ENCODE peak calls at places on chromosomes 3 and 15, in four cellular contexts. V, P, K and U are unnamed samples.
A peak's percentile ranks its signal among the peaks of the same experiment; 100 is the strongest.

GRCh38 chr3:147653309-147653923 is 244.3 kb downstream of the ZIC1 start:
- DNase-seq in V (no peak), K (no peak), P (no peak), U (no peak)

GRCh38 chr3:108493862-108494261 is 16.5 kb downstream of the MYH15 start:
- DNase-seq in K (no peak), P (no peak), V (no peak), U (no peak)

GRCh38 chr3:149547954-149548728 is 73.6 kb downstream of the TM4SF4 start:
- DNase-seq in K (no peak), V (peak; percentile 82), P (no peak), U (no peak)

GRCh38 chr15:39581501-39582285 is 814 bp downstream of the THBS1 start:
- DNase-seq in K (no peak), P (peak; percentile 80), V (peak; percentile 83), U (no peak)

GRCh38 chr3:85589145-85589544 is 630.4 kb downstream of the CADM2 start:
- DNase-seq in K (no peak), V (no peak), P (no peak), U (no peak)

GRCh38 chr15:73633991-73634495 is 854 bp upstream of the NPTN start:
- DNase-seq in V (peak; percentile 87), K (no peak), P (no peak), U (no peak)

GRCh38 chr3:49900491-49901153 is 3.1 kb downstream of the MST1R start:
- DNase-seq in P (peak; percentile 91), V (no peak), K (no peak), U (no peak)

GRCh38 chr15:72315706-72316370 is 4.1 kb downstream of the CELF6 start:
- DNase-seq in P (no peak), V (no peak), K (no peak), U (no peak)

GRCh38 chr3:41274944-41275668 is 75.8 kb downstream of the CTNNB1 start:
- DNase-seq in P (no peak), V (no peak), K (no peak), U (no peak)

GRCh38 chr15:69729167-69729748 is 276.6 kb downstream of the RPLP1 start:
- DNase-seq in K (no peak), P (no peak), V (peak; percentile 40), U (peak; percentile 63)

GRCh38 chr3:42608586-42608985 is 8.1 kb downstream of the NKTR start:
- DNase-seq in P (no peak), K (no peak), V (no peak), U (no peak)

GRCh38 chr3:23740517-23741402 is 65.0 kb upstream of the UBE2E1 start:
- DNase-seq in V (peak; percentile 69), K (no peak), P (no peak), U (no peak)

GRCh38 chr3:50254577-50255250 is 14.2 kb upstream of the SEMA3B start:
- DNase-seq in P (peak; percentile 81), V (peak; percentile 51), K (no peak), U (no peak)

GRCh38 chr15:44102675-44103254 is 92.3 kb downstream of the FRMD5 start:
- DNase-seq in P (no peak), V (no peak), K (peak; percentile 17), U (no peak)

GRCh38 chr3:115974940-115975339 is 351.6 kb downstream of the GAP43 start:
- DNase-seq in P (no peak), K (no peak), V (no peak), U (no peak)

GRCh38 chr3:169929830-169930519 is 18.6 kb downstream of the SAMD7 start:
- DNase-seq in V (peak; percentile 8), K (no peak), P (no peak), U (no peak)

GRCh38 chr3:30724863-30725262 is 118.5 kb downstream of the TGFBR2 start:
- DNase-seq in P (no peak), K (no peak), V (no peak), U (no peak)

GRCh38 chr3:171005648-171006047 is 20.9 kb downstream of the SLC2A2 start:
- DNase-seq in P (no peak), V (no peak), K (no peak), U (no peak)

GRCh38 chr3:113441051-113441770 is at the start of gene CFAP44:
- DNase-seq in P (peak; percentile 85), K (peak; percentile 67), V (peak; percentile 91), U (peak; percentile 52)

GRCh38 chr15:25643120-25643519 is 204.3 kb upstream of the UBE3A start:
- DNase-seq in P (no peak), V (peak; percentile 32), K (no peak), U (no peak)

GRCh38 chr3:150761831-150762661 is 923 bp downstream of the SIAH2 start:
- DNase-seq in K (peak; percentile 41), V (peak; percentile 70), P (peak; percentile 71), U (peak; percentile 42)

GRCh38 chr15:46442196-46442595 is 807.4 kb downstream of the SQOR start:
- DNase-seq in K (no peak), V (no peak), P (no peak), U (no peak)

GRCh38 chr15:64191971-64192830 is 29.4 kb upstream of the PPIB start:
- DNase-seq in P (no peak), K (peak; percentile 21), V (no peak), U (no peak)

GRCh38 chr3:71724584-71725278 is 471 bp downstream of the EIF4E3 start:
- DNase-seq in P (peak; percentile 79), V (no peak), K (peak; percentile 24), U (no peak)

GRCh38 chr3:14587733-14588360 is 47.7 kb upstream of the GRIP2 start:
- DNase-seq in V (no peak), K (no peak), P (no peak), U (no peak)

GRCh38 chr15:100328796-100329195 is 13.0 kb downstream of the ADAMTS17 start:
- DNase-seq in P (no peak), V (no peak), K (no peak), U (no peak)

GRCh38 chr3:129448187-129448895 is 8.3 kb downstream of the IFT122 start:
- DNase-seq in P (no peak), V (peak; percentile 58), K (no peak), U (no peak)

GRCh38 chr15:74613953-74614743 is 1.5 kb upstream of the CLK3 start:
- DNase-seq in K (peak; percentile 80), P (no peak), V (peak; percentile 28), U (no peak)

GRCh38 chr15:38648116-38648843 is 83.7 kb upstream of the RASGRP1 start:
- DNase-seq in K (no peak), P (no peak), V (no peak), U (no peak)

GRCh38 chr3:126319701-126320295 is 37.4 kb downstream of the KLF15 start:
- DNase-seq in P (no peak), K (no peak), V (no peak), U (no peak)

GRCh38 chr15:60916674-60917468 is 312.2 kb downstream of the RORA start:
- DNase-seq in P (peak; percentile 89), V (peak; percentile 93), K (peak; percentile 78), U (peak; percentile 88)
- H3K4me1 ChIP-seq in P (peaks cover 23% of the 10 kb centered on the region), V (no peaks in the 10 kb centered on the region), K (peaks cover 5% of the 10 kb centered on the region), U (peaks cover 12% of the 10 kb centered on the region)

GRCh38 chr3:28149960-28150359 is 91.5 kb upstream of the CMC1 start:
- DNase-seq in V (no peak), P (no peak), K (no peak), U (no peak)
- H3K4me3 ChIP-seq in V (no peak overlapping the region), P (no peak overlapping the region), K (no peak overlapping the region), U (no peak overlapping the region)

GRCh38 chr3:123285479-123285878 is 83.7 kb downstream of the SEC22A start:
- DNase-seq in V (no peak), K (no peak), P (no peak), U (no peak)

GRCh38 chr3:123286308-123287023 is 84.7 kb downstream of the SEC22A start:
- DNase-seq in V (peak; percentile 88), P (no peak), K (peak; percentile 73), U (peak; percentile 23)

GRCh38 chr3:123285066-123285465 is 83.3 kb downstream of the SEC22A start:
- DNase-seq in V (no peak), P (no peak), K (no peak), U (no peak)

GRCh38 chr3:123287051-123287961 is 85.6 kb downstream of the SEC22A start:
- DNase-seq in P (no peak), K (no peak), V (no peak), U (no peak)

GRCh38 chr3:123285931-123286307 is 84.2 kb downstream of the SEC22A start:
- DNase-seq in P (no peak), V (no peak), K (no peak), U (no peak)
- H3K36me3 ChIP-seq in P (no peaks in the 10 kb centered on the region), V (no peaks in the 10 kb centered on the region), K (no peaks in the 10 kb centered on the region), U (no peaks in the 10 kb centered on the region)

DNA sequence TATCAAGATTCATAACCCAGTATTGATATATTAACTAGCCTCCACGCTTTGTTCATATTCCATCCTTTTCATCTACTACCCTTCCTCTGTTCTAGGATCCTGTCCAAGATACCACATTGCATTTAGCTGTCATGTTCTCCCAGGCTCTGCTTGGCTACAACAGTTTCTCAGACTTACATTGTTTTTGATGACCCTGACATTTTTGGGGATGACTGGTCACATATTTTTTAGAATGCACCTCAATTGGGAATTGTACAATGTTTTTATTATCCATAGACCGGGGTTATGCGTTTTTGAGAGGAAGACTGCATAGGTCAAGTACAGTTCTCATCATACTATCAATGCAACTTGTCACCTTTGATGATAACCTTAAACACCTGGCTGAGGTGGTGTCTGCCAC is 421.2 kb downstream of the GABRG3 start:
- DNase-seq in V (no peak), P (no peak), K (no peak), U (no peak)
- H3K4me1 ChIP-seq in V (no peaks in the 10 kb centered on the region), P (no peaks in the 10 kb centered on the region), K (no peaks in the 10 kb centered on the region), U (no peaks in the 10 kb centered on the region)

GRCh38 chr3:161510510-161511260 is 14.1 kb downstream of the OTOL1 start:
- DNase-seq in V (peak; percentile 51), K (no peak), P (no peak), U (no peak)

GRCh38 chr3:161503271-161503670 is 6.7 kb downstream of the OTOL1 start:
- DNase-seq in V (no peak), K (no peak), P (no peak), U (no peak)

DNA sequence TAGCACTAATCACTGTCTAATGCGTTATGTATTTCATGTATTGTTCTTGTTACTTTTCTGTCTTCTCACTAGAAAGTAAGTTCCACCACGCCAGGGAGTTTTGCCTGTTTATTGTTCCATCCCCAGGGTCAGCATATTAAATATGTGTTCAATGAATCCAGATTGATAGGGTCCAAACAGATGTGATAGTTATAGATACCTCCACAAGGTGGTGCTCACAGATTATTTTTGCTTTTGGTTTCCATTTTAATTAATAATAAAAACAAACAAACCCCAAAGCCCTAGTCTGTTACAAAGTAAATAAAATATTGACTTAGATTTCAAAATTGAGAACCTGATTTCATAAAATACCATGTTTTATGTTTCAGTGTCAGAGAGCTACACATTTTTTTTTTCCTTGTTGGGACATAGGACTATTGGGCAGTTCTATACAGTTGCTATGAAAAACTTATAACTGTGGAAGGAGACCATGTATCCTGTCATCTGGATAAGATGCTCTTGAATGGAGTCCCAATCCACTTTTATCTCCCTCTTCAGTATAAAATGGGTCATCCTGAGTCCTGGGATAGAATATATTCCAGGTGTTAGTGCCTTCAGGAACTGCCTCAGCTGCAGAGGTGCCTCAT is 12.4 kb downstream of the OTOL1 start:
- DNase-seq in P (no peak), V (no peak), K (no peak), U (no peak)
- H3K4me3 ChIP-seq in P (no peak overlapping the region), V (no peak overlapping the region), K (no peak overlapping the region), U (no peak overlapping the region)

GRCh38 chr3:141934354-141934753 is 57.9 kb downstream of the ATP1B3 start:
- DNase-seq in V (no peak), K (no peak), P (no peak), U (no peak)
- H3K36me3 ChIP-seq in V (no peaks in the 10 kb centered on the region), K (no peaks in the 10 kb centered on the region), P (no peaks in the 10 kb centered on the region), U (no peaks in the 10 kb centered on the region)